ENCODE peak calls at places on chromosome 21, in six cellular contexts. B is ELR; R is hippocampal formation; W is ELF-1; F is iPS-NIHi11; T is activated CD4-positive, alpha-beta T cell treated with anti-CD3 and anti-CD28 coated beads, Interleukin-2, amount 50 U/mL, for 4 hours. Y is an unnamed sample.

GRCh38 chr21:15031790-15032357 is 32.9 kb downstream of the NRIP1 start:
- DNase-seq in B (peak; percentile 73), R (no peak), W (no peak), F (no peak), T (no peak), Y (no peak)

GRCh38 chr21:45372732-45373355 is 32.1 kb upstream of the COL18A1 start:
- DNase-seq in B (peak; percentile 57), R (no peak), W (no peak), F (no peak), T (no peak), Y (no peak)

GRCh38 chr21:37863842-37864241 is 52.4 kb downstream of the KCNJ6 start:
- DNase-seq in B (peak; percentile 89), R (no peak), W (no peak), F (no peak), T (no peak), Y (no peak)

GRCh38 chr21:43211085-43212071 is 42.6 kb downstream of the CRYAA start:
- DNase-seq in B (peak; percentile 24), R (no peak), W (peak; percentile 74), F (peak; percentile 80), T (no peak), Y (no peak)

GRCh38 chr21:31132574-31133242 is 94.4 kb upstream of the KRTAP19-8 start:
- DNase-seq in B (no peak), R (no peak), W (no peak), F (no peak), T (peak; percentile 65), Y (no peak)

GRCh38 chr21:25790122-25790951 is 55.6 kb downstream of the GABPA start:
- DNase-seq in B (peak; percentile 57), R (peak; percentile 76), W (no peak), F (peak; percentile 42), T (no peak), Y (peak; percentile 16)

GRCh38 chr21:26761174-26761915 is 83.9 kb downstream of the ADAMTS1 start:
- DNase-seq in B (peak; percentile 65), R (no peak), W (no peak), F (no peak), T (no peak), Y (no peak)

GRCh38 chr21:20254964-20255363 is 743.2 kb upstream of the NCAM2 start:
- DNase-seq in B (no peak), R (no peak), W (no peak), F (no peak), T (no peak), Y (no peak)

GRCh38 chr21:20802631-20803260 is 195.5 kb upstream of the NCAM2 start:
- DNase-seq in B (no peak), R (peak; percentile 83), W (no peak), F (no peak), T (no peak), Y (no peak)

GRCh38 chr21:32064511-32064910 is 191.7 kb downstream of the HUNK start:
- DNase-seq in B (no peak), R (no peak), W (no peak), F (no peak), T (no peak), Y (no peak)